ENCODE peak calls at places on chromosome 12, in ten cellular contexts. O, Q, D, N, J, V, I, C, B and U are unnamed samples.

GRCh38 chr12:116320839-116321238 is 43.3 kb upstream of the MED13L start:
- DNase-seq in B (no peak), C (no peak), N (no peak), V (no peak), O (no peak), I (no peak), Q (no peak), J (no peak), D (no peak), U (no peak)

GRCh38 chr12:132565365-132565764 is 45.0 kb downstream of the LRCOL1 start:
- DNase-seq in N (no peak), I (no peak), V (no peak), C (no peak), J (no peak), Q (no peak), O (no peak), B (no peak), D (no peak), U (no peak)

GRCh38 chr12:50246873-50247612 is 36.3 kb downstream of the LIMA1 start:
- DNase-seq in C (no peak), D (no peak), N (no peak), J (no peak), Q (peak; percentile 12), I (peak; percentile 89), O (no peak), B (peak; percentile 68), V (no peak), U (peak; percentile 78)

GRCh38 chr12:63816031-63816430 is 28.5 kb upstream of the SRGAP1 start:
- DNase-seq in V (no peak), J (no peak), D (no peak), N (no peak), I (no peak), Q (no peak), C (no peak), O (no peak), B (no peak), U (no peak)

GRCh38 chr12:52832960-52833905 is 878 bp downstream of the KRT79 start:
- DNase-seq in V (no peak), Q (no peak), N (no peak), D (no peak), J (no peak), B (no peak), C (no peak), I (no peak), O (no peak), U (no peak)

GRCh38 chr12:32535260-32535999 is 136.1 kb downstream of the FGD4 start:
- DNase-seq in N (peak; percentile 18), I (peak; percentile 59), C (no peak), J (no peak), Q (peak; percentile 51), D (no peak), O (no peak), V (no peak), B (no peak), U (no peak)

GRCh38 chr12:30909721-30910350 is 16.7 kb upstream of the TSPAN11 start:
- DNase-seq in D (no peak), C (no peak), Q (no peak), N (no peak), J (no peak), V (no peak), B (no peak), O (no peak), I (no peak), U (no peak)

GRCh38 chr12:45285717-45286116 is 69.8 kb downstream of the ANO6 start:
- DNase-seq in J (no peak), V (no peak), O (no peak), C (no peak), B (no peak), Q (no peak), D (no peak), N (no peak), I (no peak), U (no peak)

GRCh38 chr12:81729781-81730180 is 29.4 kb downstream of the PPFIA2 start:
- DNase-seq in D (no peak), I (no peak), J (no peak), N (no peak), B (no peak), V (no peak), C (no peak), Q (no peak), O (no peak), U (no peak)

GRCh38 chr12:58416211-58416610 is 474.8 kb downstream of the ATP23 start:
- DNase-seq in J (no peak), B (peak; percentile 26), O (no peak), D (no peak), N (no peak), Q (no peak), I (peak; percentile 70), V (no peak), C (no peak), U (no peak)

GRCh38 chr12:16453319-16453718 is 105.9 kb downstream of the MGST1 start:
- DNase-seq in Q (no peak), J (no peak), B (no peak), V (no peak), I (no peak), N (no peak), C (no peak), O (no peak), D (no peak), U (no peak)

GRCh38 chr12:119796292-119796691 is 80.8 kb downstream of the CIT start:
- DNase-seq in I (no peak), O (no peak), C (no peak), D (no peak), V (no peak), J (no peak), B (no peak), N (no peak), Q (no peak), U (no peak)

GRCh38 chr12:1758887-1759286 is 61.5 kb upstream of the LRTM2 start:
- DNase-seq in V (no peak), C (no peak), B (no peak), D (no peak), Q (no peak), O (no peak), N (no peak), I (no peak), J (no peak), U (no peak)

GRCh38 chr12:64634508-64635092 is 24.3 kb downstream of the RASSF3 start:
- DNase-seq in B (no peak), Q (no peak), N (no peak), I (no peak), O (no peak), J (no peak), C (no peak), V (no peak), D (no peak), U (no peak)

GRCh38 chr12:32450768-32451167 is 51.4 kb downstream of the FGD4 start:
- DNase-seq in C (no peak), O (no peak), Q (no peak), B (no peak), D (no peak), J (no peak), V (no peak), I (no peak), N (no peak), U (no peak)

GRCh38 chr12:4956968-4957367 is 47.3 kb downstream of the KCNA1 start:
- DNase-seq in B (no peak), O (no peak), Q (no peak), N (no peak), J (no peak), I (no peak), C (no peak), V (no peak), D (no peak), U (no peak)

GRCh38 chr12:104769207-104769606 is 188.9 kb downstream of the SLC41A2 start:
- DNase-seq in V (no peak), I (no peak), O (no peak), Q (no peak), D (no peak), N (no peak), B (no peak), J (no peak), C (no peak), U (no peak)

GRCh38 chr12:1532796-1533195 is 61.6 kb downstream of the FBXL14 start:
- DNase-seq in Q (no peak), N (no peak), I (no peak), C (no peak), D (no peak), B (no peak), O (no peak), V (no peak), J (no peak), U (no peak)

GRCh38 chr12:121495746-121496145 is 85.1 kb downstream of the KDM2B start:
- DNase-seq in N (no peak), C (no peak), O (no peak), J (no peak), V (no peak), D (no peak), B (no peak), I (no peak), Q (no peak), U (no peak)

GRCh38 chr12:105444050-105444808 is 113.7 kb downstream of the C12orf75 start:
- DNase-seq in O (no peak), B (no peak), I (no peak), V (no peak), C (no peak), D (no peak), Q (no peak), N (no peak), J (no peak), U (no peak)

GRCh38 chr12:76738824-76739579 is 24.9 kb upstream of the ZDHHC17 start:
- DNase-seq in I (no peak), D (no peak), V (no peak), N (no peak), C (no peak), Q (no peak), J (no peak), B (no peak), O (no peak), U (no peak)

GRCh38 chr12:58313091-58313855 is 371.9 kb downstream of the ATP23 start:
- DNase-seq in V (no peak), B (peak; percentile 44), Q (no peak), I (peak; percentile 72), O (no peak), D (no peak), N (no peak), C (no peak), J (no peak), U (peak; percentile 49)

GRCh38 chr12:12964255-12964654 is 12.3 kb upstream of the GPRC5D start:
- DNase-seq in C (no peak), V (no peak), B (no peak), J (no peak), N (no peak), O (no peak), D (no peak), Q (no peak), I (no peak), U (no peak)

GRCh38 chr12:26187429-26187828 is 7.9 kb upstream of the SSPN start:
- DNase-seq in N (no peak), C (no peak), B (no peak), D (no peak), Q (no peak), I (no peak), V (no peak), O (no peak), J (no peak), U (no peak)

GRCh38 chr12:55899035-55899434 is 28.7 kb downstream of the PYM1 start:
- DNase-seq in N (no peak), V (peak; percentile 10), Q (no peak), C (peak; percentile 19), B (no peak), O (no peak), D (no peak), I (peak; percentile 17), J (no peak), U (no peak)

GRCh38 chr12:129750426-129750825 is 153.4 kb downstream of the TMEM132D start:
- DNase-seq in D (no peak), O (no peak), B (no peak), C (no peak), J (no peak), V (no peak), N (no peak), Q (no peak), I (no peak), U (no peak)

GRCh38 chr12:14643247-14643646 is 53.2 kb downstream of the GUCY2C start:
- DNase-seq in I (no peak), B (no peak), J (no peak), N (no peak), Q (no peak), C (no peak), D (no peak), O (no peak), V (no peak), U (no peak)